ENCODE peak calls at places on chromosomes 4 and X, in six cellular contexts. L is nephron progenitor cell, X is progenitor cell of endocrine pancreas, O is AG09309, E is fibroblast of mammary gland, R is chondrocyte. G is an unnamed sample.
A peak's percentile ranks its signal among the peaks of the same experiment; 100 is the strongest.

GRCh38 chrX:72306851-72307645 is 1.3 kb upstream of the CITED1 start:
- DNase-seq in X (no peak), R (no peak), L (peak; percentile 60), O (no peak), E (peak; percentile 62), G (peak; percentile 67)

GRCh38 chr4:10085828-10086505 is 30.6 kb downstream of the WDR1 start:
- DNase-seq in L (no peak), R (peak; percentile 77), E (no peak), O (no peak), X (no peak), G (no peak)

GRCh38 chr4:129355529-129355928 is 259.6 kb downstream of the C4orf33 start:
- DNase-seq in E (peak; percentile 67), L (no peak), X (no peak), R (no peak), O (no peak), G (no peak)

GRCh38 chrX:88416002-88416401 is 331.0 kb upstream of the CPXCR1 start:
- DNase-seq in O (no peak), R (no peak), L (no peak), X (no peak), E (no peak), G (no peak)

GRCh38 chr4:133186210-133186609 is 37.1 kb downstream of the PCDH10 start:
- DNase-seq in O (no peak), E (no peak), L (no peak), X (no peak), R (no peak), G (no peak)

GRCh38 chrX:139508099-139508498 is 22.4 kb upstream of the F9 start:
- DNase-seq in R (no peak), O (no peak), L (no peak), E (no peak), X (no peak), G (no peak)

GRCh38 chr4:158811704-158812103 is 42.9 kb downstream of the FNIP2 start:
- DNase-seq in X (no peak), O (no peak), E (no peak), R (no peak), L (no peak), G (no peak)

GRCh38 chrX:87517571-87518141 is at the start of gene KLHL4:
- DNase-seq in O (no peak), X (peak; percentile 18), R (no peak), E (peak; percentile 88), L (peak; percentile 34), G (no peak)

GRCh38 chrX:68686684-68687045 is 39.2 kb downstream of the STARD8 start:
- DNase-seq in E (peak; percentile 45), X (no peak), O (no peak), R (no peak), L (no peak), G (peak; percentile 38)

GRCh38 chr4:6957148-6957520 is 47.5 kb downstream of the TBC1D14 start:
- DNase-seq in L (no peak), R (no peak), X (no peak), O (no peak), E (no peak), G (no peak)

GRCh38 chrX:118579417-118579816 is 83.8 kb downstream of the DOCK11 start:
- DNase-seq in R (no peak), X (no peak), E (no peak), L (no peak), O (no peak), G (no peak)

GRCh38 chr4:107444-108429 is 16.6 kb upstream of the ZNF718 start:
- DNase-seq in E (no peak), X (no peak), O (no peak), L (no peak), R (no peak), G (no peak)

GRCh38 chr4:88035292-88035691 is 27.9 kb downstream of the PKD2 start:
- DNase-seq in R (no peak), L (no peak), E (no peak), O (no peak), X (no peak), G (no peak)

GRCh38 chr4:78612398-78613005 is 60.9 kb downstream of the ANXA3 start:
- DNase-seq in X (no peak), E (peak; percentile 69), L (no peak), O (no peak), R (no peak), G (no peak)

GRCh38 chr4:1003271-1004070 is 8.0 kb upstream of the FGFRL1 start:
- DNase-seq in L (no peak), X (no peak), O (no peak), R (no peak), E (no peak), G (no peak)

DNA sequence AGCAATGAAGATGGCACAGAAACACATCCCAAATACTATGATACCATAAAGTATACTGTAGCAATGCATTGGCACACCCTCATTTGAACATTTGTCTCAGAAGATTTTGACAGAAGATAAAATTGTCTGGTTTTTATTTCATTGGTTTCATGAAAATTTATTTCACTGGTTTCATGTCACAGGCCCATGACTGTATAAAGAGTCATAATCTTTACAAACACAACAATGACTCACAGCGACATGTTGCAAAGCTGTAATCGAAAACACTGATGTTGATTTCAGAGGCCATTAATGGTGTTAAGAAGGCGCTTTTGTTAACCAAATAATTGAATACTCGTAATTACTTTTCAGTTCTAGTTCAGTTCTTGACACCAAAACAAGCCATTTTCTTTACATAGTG is 8.1 kb upstream of the DTHD1 start:
- DNase-seq in X (no peak), O (no peak), R (no peak), L (no peak), E (peak; percentile 4), G (no peak)
- TF ChIP-seq CTCF in X (no peak), O (no peak), R (no peak), L (no peak), E (no peak), G (no peak)

DNA sequence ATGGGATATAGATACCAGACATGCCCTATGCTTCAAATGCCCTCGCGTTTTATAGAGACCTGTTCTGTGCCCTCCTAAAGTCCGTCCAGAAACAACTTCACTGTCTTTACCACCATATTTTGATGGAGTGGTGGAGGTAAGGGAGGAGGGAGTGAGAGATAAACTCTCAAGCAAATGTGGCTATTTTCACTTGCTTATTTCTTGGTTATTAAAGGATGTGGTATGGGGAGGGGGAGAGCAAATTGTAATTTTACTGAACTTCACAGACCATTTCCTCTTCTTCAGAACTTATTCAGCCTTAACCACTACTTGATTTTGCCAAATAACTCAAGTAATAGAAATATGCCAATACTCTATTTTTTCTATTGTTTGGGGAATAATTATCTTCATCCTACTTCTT is 31.5 kb downstream of the GPR174 start:
- DNase-seq in X (no peak), R (no peak), E (no peak), L (no peak), O (no peak), G (no peak)
- TF ChIP-seq CTCF in X (no peak), R (no peak), E (no peak), L (no peak), O (no peak), G (no peak)

GRCh38 chrX:153645921-153646481 is 1.0 kb upstream of the DUSP9 start:
- DNase-seq in E (no peak), X (no peak), R (peak; percentile 66), L (no peak), O (no peak), G (no peak)

GRCh38 chrX:153645151-153645550 is 1.9 kb upstream of the DUSP9 start:
- DNase-seq in E (no peak), L (no peak), X (no peak), R (peak; percentile 77), O (no peak), G (no peak)

GRCh38 chrX:153648358-153649177 is 1.6 kb downstream of the DUSP9 start:
- DNase-seq in R (no peak), L (no peak), O (no peak), X (no peak), E (no peak), G (no peak)

GRCh38 chrX:153647461-153648357 is 706 bp downstream of the DUSP9 start:
- DNase-seq in E (no peak), X (no peak), R (peak; percentile 79), L (no peak), O (no peak), G (no peak)

DNA sequence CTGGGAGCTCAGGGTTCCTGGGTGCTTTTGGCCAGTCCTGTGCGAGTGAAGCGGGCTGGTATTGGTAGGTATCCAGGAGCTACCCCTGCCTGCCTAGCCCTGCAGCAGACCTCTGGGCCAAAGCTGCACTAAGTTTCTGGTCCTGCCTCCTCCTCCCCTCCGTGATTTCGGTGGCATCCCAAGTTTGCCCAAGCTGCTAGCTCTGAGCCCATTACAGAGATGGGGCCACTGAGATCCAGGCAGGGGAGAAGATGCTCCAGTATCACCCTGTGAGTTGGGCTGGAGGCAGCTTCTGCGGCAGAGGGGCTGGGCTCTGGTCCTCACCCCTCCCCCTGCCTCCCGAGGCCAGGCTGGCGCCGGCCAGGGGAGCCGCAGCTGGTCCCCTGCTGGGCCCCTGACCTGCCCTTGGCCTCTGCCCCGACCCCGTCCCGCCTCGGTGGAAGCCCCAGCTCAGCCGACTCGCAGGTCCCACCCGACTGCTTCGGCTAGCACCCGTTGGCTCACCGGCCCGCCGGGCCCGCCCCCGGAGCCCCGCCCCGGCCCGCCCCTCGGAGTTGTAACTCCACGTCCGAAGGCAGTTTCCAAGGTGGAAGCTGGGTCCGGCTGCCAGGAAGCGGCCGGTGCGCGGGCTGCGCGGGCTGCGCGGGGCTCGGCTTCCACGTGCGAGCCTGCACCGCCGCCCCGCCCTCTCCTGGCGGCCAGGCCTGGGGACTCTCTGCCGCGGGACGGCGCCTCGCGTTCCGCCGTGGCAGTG is at the start of gene DUSP9:
- DNase-seq in E (peak; percentile 2), O (no peak), L (peak; percentile 87), R (peak; percentile 92), X (peak; percentile 58), G (no peak)
- TF ChIP-seq CTCF in E (no peak), O (no peak), L (no peak), R (no peak), X (no peak), G (no peak)

GRCh38 chr4:53040459-53040815 is 178.3 kb downstream of the RASL11B start:
- DNase-seq in O (no peak), L (no peak), R (no peak), E (no peak), X (no peak), G (no peak)
- TF ChIP-seq CTCF in O (no peak), L (no peak), R (no peak), E (no peak), X (no peak), G (no peak)

DNA sequence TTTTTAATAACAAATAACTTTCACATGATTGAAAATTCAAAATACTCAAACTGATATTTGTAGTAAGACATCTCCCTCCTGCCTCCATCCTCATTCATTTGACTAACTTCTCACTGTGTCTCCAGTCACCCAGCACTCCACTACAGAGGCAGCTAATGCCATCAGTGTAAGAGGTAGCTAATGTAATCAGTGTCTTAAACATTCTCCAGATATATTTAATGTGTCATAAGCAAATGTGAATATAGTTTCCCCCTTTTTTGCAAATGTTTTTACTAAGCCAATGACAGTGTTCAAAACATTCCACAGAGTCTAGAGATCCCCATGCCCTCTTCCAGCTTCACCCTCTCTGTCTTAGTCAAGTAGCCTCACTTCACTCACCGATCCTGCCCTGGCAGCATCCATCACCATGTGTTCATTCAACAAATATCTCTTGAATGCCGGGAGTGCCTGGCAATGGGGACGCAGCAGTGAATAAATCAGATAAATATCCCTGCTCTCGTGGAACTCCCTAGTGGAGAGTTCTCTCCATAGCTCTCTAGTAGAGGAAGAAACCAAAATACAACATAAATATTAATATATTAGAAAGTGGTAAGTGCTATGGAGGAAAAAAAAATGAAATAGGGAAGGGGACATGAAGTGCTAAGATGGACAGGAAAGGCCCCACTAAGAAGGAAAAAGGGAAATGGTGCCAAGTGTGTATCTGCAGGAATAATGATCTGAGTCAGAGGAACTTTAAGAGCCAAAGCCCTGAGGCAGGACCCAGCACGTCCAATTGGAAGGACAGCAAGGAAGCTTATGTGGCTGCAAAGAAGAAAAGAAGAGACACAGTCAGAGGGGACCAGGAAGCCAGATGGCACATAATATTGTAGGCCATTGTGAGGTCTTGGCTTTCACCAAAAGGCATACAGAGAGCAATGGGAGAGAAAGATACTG is 18.7 kb downstream of the SCFD2 start:
- DNase-seq in R (no peak), E (peak; percentile 62), X (no peak), O (peak; percentile 29), L (no peak), G (no peak)
- TF ChIP-seq CTCF in R (no peak), E (no peak), X (no peak), O (peak; percentile 16), L (no peak), G (no peak)

G was measured in GM13977.